ENCODE peak calls at places on chromosomes 4 and X, in four cellular contexts. One of them, this sample, is unnamed.
A peak's percentile ranks its signal among the peaks of the same experiment; 100 is the strongest.

GRCh38 chrX:17525762-17526555 is 151.0 kb downstream of the NHS start:
- DNase-seq in SJSA1: no peak
- DNase-seq in tibial artery: no peak
- DNase-seq in mammary epithelial cell: no peak
- DNase-seq in this sample: no peak

GRCh38 chr4:177492022-177492421 is 49.8 kb upstream of the AGA start:
- DNase-seq in SJSA1: no peak
- DNase-seq in tibial artery: no peak
- DNase-seq in mammary epithelial cell: no peak
- DNase-seq in this sample: no peak

GRCh38 chr4:127509155-127509554 is 123.6 kb upstream of the INTU start:
- DNase-seq in SJSA1: peak; percentile 83
- DNase-seq in tibial artery: no peak
- DNase-seq in mammary epithelial cell: no peak
- DNase-seq in this sample: no peak

GRCh38 chrX:38798956-38799355 is 2.3 kb upstream of the MID1IP1 start:
- DNase-seq in SJSA1: no peak
- DNase-seq in tibial artery: no peak
- DNase-seq in mammary epithelial cell: peak; percentile 70
- DNase-seq in this sample: no peak

GRCh38 chrX:109294097-109294815 is 187.6 kb downstream of the GUCY2F start:
- DNase-seq in SJSA1: no peak
- DNase-seq in tibial artery: no peak
- DNase-seq in mammary epithelial cell: peak; percentile 85
- DNase-seq in this sample: no peak

GRCh38 chr4:53019485-53020382 is 157.6 kb downstream of the RASL11B start:
- DNase-seq in SJSA1: peak; percentile 52
- DNase-seq in tibial artery: no peak
- DNase-seq in mammary epithelial cell: peak; percentile 51
- DNase-seq in this sample: no peak

GRCh38 chr4:113683143-113683542 is 78.4 kb downstream of the CAMK2D start:
- DNase-seq in SJSA1: no peak
- DNase-seq in tibial artery: no peak
- DNase-seq in mammary epithelial cell: peak; percentile 45
- DNase-seq in this sample: no peak

GRCh38 chr4:175509320-175509719 is 302.7 kb downstream of the GPM6A start:
- DNase-seq in SJSA1: no peak
- DNase-seq in tibial artery: no peak
- DNase-seq in mammary epithelial cell: no peak
- DNase-seq in this sample: no peak

GRCh38 chrX:148457279-148457678 is 43.1 kb upstream of the AFF2 start:
- DNase-seq in SJSA1: no peak
- DNase-seq in tibial artery: no peak
- DNase-seq in mammary epithelial cell: peak; percentile 22
- DNase-seq in this sample: no peak

GRCh38 chr4:48970471-48970921 is 15.6 kb upstream of the CWH43 start:
- DNase-seq in SJSA1: no peak
- DNase-seq in tibial artery: no peak
- DNase-seq in mammary epithelial cell: peak; percentile 90
- DNase-seq in this sample: no peak

GRCh38 chrX:12292996-12293765 is 154.9 kb downstream of the FRMPD4 start:
- DNase-seq in SJSA1: peak; percentile 2
- DNase-seq in tibial artery: no peak
- DNase-seq in mammary epithelial cell: no peak
- DNase-seq in this sample: no peak

GRCh38 chr4:56995525-56995924 is 16.8 kb downstream of the POLR2B start:
- DNase-seq in SJSA1: peak; percentile 16
- DNase-seq in tibial artery: peak; percentile 80
- DNase-seq in mammary epithelial cell: no peak
- DNase-seq in this sample: no peak

GRCh38 chrX:68935362-68935761 is 106.5 kb downstream of the EFNB1 start:
- DNase-seq in SJSA1: no peak
- DNase-seq in tibial artery: no peak
- DNase-seq in mammary epithelial cell: peak; percentile 32
- DNase-seq in this sample: no peak

GRCh38 chrX:68936186-68936585 is 107.4 kb downstream of the EFNB1 start:
- DNase-seq in SJSA1: no peak
- DNase-seq in tibial artery: no peak
- DNase-seq in mammary epithelial cell: no peak
- DNase-seq in this sample: no peak

GRCh38 chr4:152352645-152353116 is 183.2 kb downstream of the FBXW7 start:
- DNase-seq in SJSA1: peak; percentile 53
- DNase-seq in tibial artery: peak; percentile 72
- DNase-seq in mammary epithelial cell: peak; percentile 98
- DNase-seq in this sample: no peak

GRCh38 chr4:186068581-186069402 is at the start of gene TLR3:
- DNase-seq in SJSA1: peak; percentile 64
- DNase-seq in tibial artery: no peak
- DNase-seq in mammary epithelial cell: peak; percentile 42
- DNase-seq in this sample: no peak

GRCh38 chr4:72295966-72296557 is 264.3 kb downstream of the NPFFR2 start:
- DNase-seq in SJSA1: peak; percentile 29
- DNase-seq in tibial artery: no peak
- DNase-seq in mammary epithelial cell: peak; percentile 34
- DNase-seq in this sample: no peak

GRCh38 chr4:72974694-72975487 is 94.6 kb downstream of the COX18 start:
- DNase-seq in SJSA1: peak; percentile 84
- DNase-seq in tibial artery: no peak
- DNase-seq in mammary epithelial cell: peak; percentile 43
- DNase-seq in this sample: no peak

GRCh38 chr4:87938746-87939145 is 36.8 kb upstream of the SPP1 start:
- DNase-seq in SJSA1: no peak
- DNase-seq in tibial artery: no peak
- DNase-seq in mammary epithelial cell: no peak
- DNase-seq in this sample: no peak

GRCh38 chr4:101229116-101229515 is 118.2 kb downstream of the PPP3CA start:
- DNase-seq in SJSA1: peak; percentile 42
- DNase-seq in tibial artery: no peak
- DNase-seq in mammary epithelial cell: no peak
- DNase-seq in this sample: no peak

GRCh38 chrX:38318196-38318595 is 9.1 kb downstream of the RPGR start:
- DNase-seq in SJSA1: no peak
- DNase-seq in tibial artery: no peak
- DNase-seq in mammary epithelial cell: no peak
- DNase-seq in this sample: no peak

GRCh38 chr4:140156529-140157171 is 2.7 kb upstream of the MAML3 start:
- DNase-seq in SJSA1: no peak
- DNase-seq in tibial artery: no peak
- DNase-seq in mammary epithelial cell: no peak
- DNase-seq in this sample: no peak

DNA sequence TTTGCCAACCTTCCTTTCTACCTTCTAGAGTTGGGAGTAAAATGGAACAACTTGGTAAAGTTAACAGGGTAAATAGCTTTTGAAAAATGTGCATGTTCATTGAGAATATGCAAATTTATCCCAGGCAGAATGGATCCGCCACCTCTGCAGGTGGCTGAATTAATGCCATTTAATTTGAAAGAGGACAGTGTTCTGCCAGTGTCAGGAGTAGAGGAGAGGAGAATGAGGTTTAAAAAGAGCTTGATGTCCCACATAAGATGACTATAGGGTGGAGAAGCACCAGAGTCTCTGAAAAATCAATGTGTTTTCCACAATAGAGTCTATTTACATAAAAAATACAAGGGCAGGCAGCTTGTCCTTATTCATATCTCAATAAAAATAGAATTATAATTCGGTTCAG is 1804.3 kb upstream of the PCDH10 start:
- DNase-seq in SJSA1: no peak
- DNase-seq in tibial artery: no peak
- DNase-seq in mammary epithelial cell: no peak
- DNase-seq in this sample: no peak
- H3K27ac ChIP-seq in SJSA1: no peak overlapping the region
- H3K27ac ChIP-seq in tibial artery: no peak overlapping the region
- H3K27ac ChIP-seq in mammary epithelial cell: no peak overlapping the region
- H3K27ac ChIP-seq in this sample: no peak overlapping the region

GRCh38 chr4:8390604-8391003 is 49.9 kb downstream of the ACOX3 start:
- DNase-seq in SJSA1: no peak
- DNase-seq in tibial artery: no peak
- DNase-seq in mammary epithelial cell: no peak
- DNase-seq in this sample: no peak
- H3K4me1 ChIP-seq in SJSA1: peaks cover 21% of the 10 kb centered on the region
- H3K4me1 ChIP-seq in tibial artery: no peaks in the 10 kb centered on the region
- H3K4me1 ChIP-seq in mammary epithelial cell: peaks cover 29% of the 10 kb centered on the region
- H3K4me1 ChIP-seq in this sample: no peaks in the 10 kb centered on the region

GRCh38 chr4:47483722-47484121 is 1.4 kb upstream of the ATP10D start:
- DNase-seq in SJSA1: no peak
- DNase-seq in tibial artery: no peak
- DNase-seq in mammary epithelial cell: no peak
- DNase-seq in this sample: no peak

GRCh38 chr4:47485047-47485692 is at the start of gene ATP10D:
- DNase-seq in SJSA1: peak; percentile 87
- DNase-seq in tibial artery: peak; percentile 97
- DNase-seq in mammary epithelial cell: peak; percentile 91
- DNase-seq in this sample: peak; percentile 72

GRCh38 chr4:47482326-47482725 is 2.7 kb upstream of the ATP10D start:
- DNase-seq in SJSA1: no peak
- DNase-seq in tibial artery: no peak
- DNase-seq in mammary epithelial cell: peak; percentile 71
- DNase-seq in this sample: no peak

GRCh38 chr4:47486306-47486705 is 1.2 kb downstream of the ATP10D start:
- DNase-seq in SJSA1: no peak
- DNase-seq in tibial artery: no peak
- DNase-seq in mammary epithelial cell: no peak
- DNase-seq in this sample: no peak

GRCh38 chr4:47484169-47484568 is 906 bp upstream of the ATP10D start:
- DNase-seq in SJSA1: no peak
- DNase-seq in tibial artery: no peak
- DNase-seq in mammary epithelial cell: peak; percentile 76
- DNase-seq in this sample: no peak
- H3K27ac ChIP-seq in SJSA1: no peak overlapping the region
- H3K27ac ChIP-seq in tibial artery: peak overlapping the region; percentile 82
- H3K27ac ChIP-seq in mammary epithelial cell: peak overlapping the region; percentile 85
- H3K27ac ChIP-seq in this sample: no peak overlapping the region

DNA sequence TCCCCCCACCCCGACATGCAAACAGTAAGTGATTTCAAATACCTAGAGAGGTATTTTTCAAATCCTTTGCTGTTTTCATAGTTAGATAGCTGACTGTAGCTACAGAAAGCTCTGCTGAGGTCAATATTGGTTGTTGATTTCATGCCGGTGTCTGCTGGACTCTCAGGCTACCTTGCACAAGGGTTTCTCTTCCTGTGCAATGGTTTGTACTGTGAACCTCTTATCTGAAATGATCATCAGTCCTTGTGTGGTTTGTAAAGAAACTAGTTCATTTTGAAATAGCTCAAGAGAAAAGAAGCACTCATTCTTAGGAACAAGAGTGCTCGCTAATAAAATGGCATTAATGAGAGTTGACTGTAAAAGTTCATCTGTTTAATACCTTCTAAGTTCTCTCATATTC is 2.1 kb downstream of the MTM1 start:
- DNase-seq in SJSA1: no peak
- DNase-seq in tibial artery: no peak
- DNase-seq in mammary epithelial cell: peak; percentile 32
- DNase-seq in this sample: no peak
- H3K4me1 ChIP-seq in SJSA1: peaks cover 43% of the 10 kb centered on the region
- H3K4me1 ChIP-seq in tibial artery: no peaks in the 10 kb centered on the region
- H3K4me1 ChIP-seq in mammary epithelial cell: peaks cover 32% of the 10 kb centered on the region
- H3K4me1 ChIP-seq in this sample: peaks cover 57% of the 10 kb centered on the region